ENCODE peak calls at places on chromosome 13, in six cellular contexts. Y is progenitor cell of endocrine pancreas; T is kidney epithelial cell; A is lower lobe of right lung; C is ascending aorta; I is CD8-positive, alpha-beta T cell. U is an unnamed sample.

GRCh38 chr13:112968380-112968909 is 569 bp upstream of the MCF2L start:
- DNase-seq in A (peak), T (no peak), Y (peak), C (no peak), I (peak), U (peak)

GRCh38 chr13:23921451-23921888 is 24.2 kb upstream of the C1QTNF9B start:
- DNase-seq in T (peak), I (no peak), Y (no peak), A (no peak), C (no peak), U (no peak)

GRCh38 chr13:102182170-102182569 is 219.7 kb downstream of the FGF14 start:
- DNase-seq in T (no peak), I (no peak), C (no peak), A (no peak), Y (no peak), U (no peak)

GRCh38 chr13:27721681-27722080 is 70.6 kb upstream of the GSX1 start:
- DNase-seq in Y (no peak), A (no peak), C (no peak), T (no peak), I (no peak), U (no peak)

GRCh38 chr13:33940898-33941297 is 122.9 kb downstream of the RFC3 start:
- DNase-seq in A (no peak), T (no peak), Y (no peak), I (no peak), C (no peak), U (no peak)

GRCh38 chr13:39816936-39817335 is 161.5 kb downstream of the COG6 start:
- DNase-seq in T (no peak), A (no peak), I (no peak), Y (no peak), C (no peak), U (no peak)

GRCh38 chr13:37870895-37871550 is 1.5 kb upstream of the TRPC4 start:
- DNase-seq in C (no peak), T (peak), I (no peak), Y (no peak), A (no peak), U (no peak)

GRCh38 chr13:102597029-102598015 is 536 bp downstream of the TPP2 start:
- DNase-seq in T (no peak), I (peak), C (peak), Y (peak), A (peak), U (no peak)

GRCh38 chr13:96273196-96273595 is 183.3 kb downstream of the HS6ST3 start:
- DNase-seq in T (no peak), A (no peak), Y (no peak), I (no peak), C (no peak), U (no peak)

GRCh38 chr13:71906438-71906837 is 39.4 kb upstream of the DACH1 start:
- DNase-seq in A (no peak), Y (no peak), I (no peak), C (no peak), T (no peak), U (no peak)

GRCh38 chr13:106151056-106151699 is 384.3 kb downstream of the EFNB2 start:
- DNase-seq in A (no peak), Y (no peak), C (no peak), T (peak), I (no peak), U (no peak)

GRCh38 chr13:75426421-75426820 is 55.5 kb downstream of the TBC1D4 start:
- DNase-seq in T (no peak), C (no peak), I (no peak), Y (no peak), A (no peak), U (no peak)

GRCh38 chr13:51731759-51732158 is 72.2 kb downstream of the DHRS12 start:
- DNase-seq in I (no peak), T (no peak), Y (no peak), C (no peak), A (no peak), U (no peak)

GRCh38 chr13:92143766-92144165 is 745.3 kb downstream of the GPC5 start:
- DNase-seq in A (no peak), Y (no peak), C (no peak), I (no peak), T (no peak), U (no peak)
- TF ChIP-seq CTCF in A (no peak), Y (peak), C (no peak), I (no peak), T (no peak), U (no peak)

GRCh38 chr13:21813110-21813509 is 142.2 kb downstream of the FGF9 start:
- DNase-seq in Y (no peak), I (no peak), T (no peak), C (no peak), A (no peak), U (no peak)

GRCh38 chr13:21812192-21812626 is 141.3 kb downstream of the FGF9 start:
- DNase-seq in A (no peak), I (no peak), T (peak), C (no peak), Y (no peak), U (no peak)

GRCh38 chr13:21817878-21818277 is 147.0 kb downstream of the FGF9 start:
- DNase-seq in Y (no peak), C (no peak), I (no peak), A (no peak), T (no peak), U (no peak)

DNA sequence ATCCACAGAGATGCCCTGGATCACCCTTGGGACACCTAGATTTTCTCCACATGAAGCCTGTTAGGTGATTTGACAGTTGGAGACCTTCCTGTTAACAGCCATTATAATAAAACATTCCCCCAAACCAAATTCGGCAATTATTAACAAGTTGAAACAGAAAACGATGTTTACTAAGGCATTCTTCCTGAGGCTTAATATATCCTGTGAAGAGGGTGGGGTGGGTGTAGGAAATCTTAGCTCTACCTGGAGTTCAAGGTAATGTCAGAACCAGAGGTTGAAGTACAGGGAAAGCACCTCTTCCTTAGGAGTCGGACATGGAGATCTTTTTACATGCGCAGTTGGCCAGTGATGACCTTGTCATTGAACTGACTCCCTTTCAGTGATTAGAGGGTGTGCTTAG is 143.0 kb downstream of the FGF9 start:
- DNase-seq in C (no peak), I (no peak), T (no peak), Y (no peak), A (no peak), U (no peak)
- TF ChIP-seq CTCF in C (no peak), I (no peak), T (no peak), Y (no peak), A (no peak), U (no peak)

GRCh38 chr13:90968510-90968909 is 379.0 kb upstream of the MIR17HG start:
- DNase-seq in A (no peak), T (no peak), I (no peak), Y (no peak), C (no peak), U (no peak)
- TF ChIP-seq CTCF in A (peak), T (peak), I (no peak), Y (peak), C (no peak), U (no peak)

DNA sequence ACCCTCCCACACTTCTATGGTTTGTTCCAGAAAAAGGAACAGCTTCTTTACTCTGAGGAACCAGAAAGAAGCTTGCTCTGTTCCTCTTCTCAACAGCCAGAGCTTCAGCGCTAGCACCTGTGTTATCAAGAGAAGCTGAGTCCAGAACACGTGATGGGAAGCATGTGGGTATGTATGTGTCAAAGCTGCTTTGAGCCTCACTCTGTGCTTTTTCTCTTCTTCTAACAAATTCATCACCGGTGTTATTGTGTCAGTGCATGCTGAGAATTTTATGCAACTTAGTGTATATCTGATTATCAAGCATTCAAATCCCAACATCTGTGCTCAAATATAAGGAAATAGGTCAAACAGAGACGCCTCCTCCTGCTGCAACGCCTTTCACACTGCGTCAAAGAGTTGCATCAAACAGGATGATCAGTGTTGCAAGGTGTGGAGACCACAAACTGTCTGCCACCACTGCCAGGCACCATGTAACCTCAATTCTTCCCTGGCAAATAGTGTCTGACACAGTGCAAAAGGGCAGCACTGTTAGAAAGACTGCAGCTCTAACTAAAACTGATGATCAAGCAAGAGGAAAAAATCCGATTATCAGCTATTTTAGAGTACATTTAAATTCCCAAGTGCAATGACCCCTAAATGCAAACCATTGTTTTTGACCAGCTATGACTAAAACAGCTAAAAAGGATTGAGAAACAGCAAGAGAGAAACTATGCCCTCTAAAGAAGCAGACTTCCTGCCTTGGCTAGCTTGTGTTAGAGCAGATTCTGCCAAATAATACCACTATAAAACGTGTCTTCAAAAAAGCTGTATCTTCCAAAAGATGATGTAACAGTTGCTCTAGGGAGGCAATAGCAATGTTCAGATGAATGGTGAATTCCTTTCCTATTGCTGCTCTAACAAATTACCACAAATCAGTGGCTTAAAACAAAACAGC is 84.1 kb downstream of the LRRC63 start:
- DNase-seq in A (peak), Y (no peak), I (peak), C (peak), T (peak), U (peak)
- TF ChIP-seq CTCF in A (no peak), Y (no peak), I (no peak), C (no peak), T (no peak), U (no peak)

DNA sequence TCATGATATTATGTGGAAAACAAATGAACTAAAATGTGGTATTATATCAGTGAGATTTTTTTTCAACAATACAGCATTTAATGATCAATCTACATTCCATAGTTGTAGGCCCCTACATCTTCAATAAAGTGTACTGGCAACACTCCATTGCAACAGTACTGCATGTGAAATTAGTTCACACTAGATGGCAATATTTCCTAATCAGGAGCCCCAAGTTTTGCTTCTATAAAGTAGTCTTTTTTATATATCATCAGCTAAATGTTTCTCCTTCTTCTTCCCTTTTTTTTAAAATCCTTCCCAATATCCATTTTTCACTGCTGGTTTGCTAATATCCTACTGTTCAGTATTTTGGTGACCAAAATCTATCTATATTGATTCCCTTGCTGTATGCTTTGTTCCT is 528.3 kb upstream of the ATXN8OS start:
- DNase-seq in Y (no peak), A (no peak), T (no peak), C (no peak), I (no peak), U (no peak)
- TF ChIP-seq CTCF in Y (peak), A (no peak), T (peak), C (no peak), I (no peak), U (no peak)

DNA sequence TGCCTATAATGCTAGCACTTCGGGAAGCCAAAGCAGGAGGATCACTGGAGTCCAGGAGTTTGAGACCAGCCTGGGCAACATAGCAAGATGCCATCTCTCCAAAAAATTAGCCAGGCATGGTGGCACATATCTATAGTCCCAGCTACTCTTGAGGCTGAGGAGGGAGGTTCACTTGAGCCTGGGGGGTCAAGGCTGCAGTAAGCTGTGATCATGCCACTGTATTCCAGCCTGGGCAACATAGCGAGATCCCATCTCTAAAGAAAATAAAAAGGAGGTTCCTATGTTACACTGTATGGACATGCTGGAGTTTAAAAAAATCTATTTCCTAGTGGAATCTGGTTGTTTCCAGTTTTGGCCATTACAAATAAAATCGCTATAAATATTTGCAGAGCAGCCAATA is 2.6 kb downstream of the CAB39L start:
- DNase-seq in T (no peak), C (no peak), A (no peak), Y (no peak), I (no peak), U (no peak)
- TF ChIP-seq CTCF in T (no peak), C (no peak), A (no peak), Y (no peak), I (no peak), U (no peak)

DNA sequence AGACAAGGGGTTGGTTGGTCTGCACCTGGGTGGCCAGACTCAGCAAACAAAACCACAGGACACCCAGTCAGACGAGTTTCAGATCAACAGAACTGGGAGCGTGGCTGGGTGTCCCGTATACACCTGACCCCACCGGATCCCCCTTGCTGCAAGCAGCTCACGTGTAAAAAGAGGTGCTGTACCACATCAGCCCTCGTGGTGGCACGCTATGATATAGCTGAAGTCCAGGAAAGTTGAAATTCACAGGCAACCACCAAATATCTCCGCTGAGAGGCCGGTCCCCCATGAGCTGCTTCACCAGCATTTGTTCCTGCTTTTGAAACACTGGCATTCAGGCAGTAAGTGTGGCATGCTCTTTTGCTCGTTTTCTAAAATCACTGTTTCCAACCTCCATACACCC is 92.3 kb downstream of the TUBA3C start:
- DNase-seq in T (no peak), A (no peak), C (no peak), I (no peak), Y (no peak), U (no peak)
- TF ChIP-seq CTCF in T (no peak), A (peak), C (no peak), I (no peak), Y (no peak), U (no peak)